ENCODE peak calls at places on chromosomes 6 and 20, in ten cellular contexts. One of them, this sample, is unnamed.
A peak's percentile ranks its signal among the peaks of the same experiment; 100 is the strongest.

GRCh38 chr6:158769228-158769627 is 49.9 kb downstream of the EZR start:
- DNase-seq in lower lobe of right lung: no peak
- DNase-seq in mesothelial cell of epicardium: no peak
- DNase-seq in ovary: no peak
- DNase-seq in RWPE1: no peak
- DNase-seq in left lung: no peak
- DNase-seq in HFFc6: no peak
- DNase-seq in dorsolateral prefrontal cortex: no peak
- DNase-seq in osteocyte: no peak
- DNase-seq in tibial artery: no peak
- DNase-seq in this sample: no peak

GRCh38 chr20:32965581-32966373 is 38.5 kb downstream of the SUN5 start:
- DNase-seq in lower lobe of right lung: no peak
- DNase-seq in mesothelial cell of epicardium: no peak
- DNase-seq in ovary: no peak
- DNase-seq in RWPE1: no peak
- DNase-seq in left lung: no peak
- DNase-seq in HFFc6: no peak
- DNase-seq in dorsolateral prefrontal cortex: peak; percentile 3
- DNase-seq in osteocyte: peak; percentile 73
- DNase-seq in tibial artery: no peak
- DNase-seq in this sample: peak; percentile 1

GRCh38 chr20:15316556-15316955 is 979.1 kb upstream of the FLRT3 start:
- DNase-seq in lower lobe of right lung: no peak
- DNase-seq in mesothelial cell of epicardium: no peak
- DNase-seq in ovary: no peak
- DNase-seq in RWPE1: no peak
- DNase-seq in left lung: no peak
- DNase-seq in HFFc6: no peak
- DNase-seq in dorsolateral prefrontal cortex: no peak
- DNase-seq in osteocyte: no peak
- DNase-seq in tibial artery: no peak
- DNase-seq in this sample: no peak

GRCh38 chr6:106132153-106132698 is 46.1 kb downstream of the PRDM1 start:
- DNase-seq in lower lobe of right lung: no peak
- DNase-seq in mesothelial cell of epicardium: no peak
- DNase-seq in ovary: no peak
- DNase-seq in RWPE1: no peak
- DNase-seq in left lung: no peak
- DNase-seq in HFFc6: no peak
- DNase-seq in dorsolateral prefrontal cortex: no peak
- DNase-seq in osteocyte: peak; percentile 53
- DNase-seq in tibial artery: no peak
- DNase-seq in this sample: no peak

GRCh38 chr6:137271245-137272183 is 52.3 kb upstream of the IFNGR1 start:
- DNase-seq in lower lobe of right lung: no peak
- DNase-seq in mesothelial cell of epicardium: no peak
- DNase-seq in ovary: no peak
- DNase-seq in RWPE1: peak; percentile 56
- DNase-seq in left lung: no peak
- DNase-seq in HFFc6: peak; percentile 46
- DNase-seq in dorsolateral prefrontal cortex: no peak
- DNase-seq in osteocyte: no peak
- DNase-seq in tibial artery: no peak
- DNase-seq in this sample: no peak

GRCh38 chr6:37456126-37456525 is 23.1 kb downstream of the CMTR1 start:
- DNase-seq in lower lobe of right lung: no peak
- DNase-seq in mesothelial cell of epicardium: no peak
- DNase-seq in ovary: no peak
- DNase-seq in RWPE1: peak; percentile 68
- DNase-seq in left lung: no peak
- DNase-seq in HFFc6: peak; percentile 86
- DNase-seq in dorsolateral prefrontal cortex: no peak
- DNase-seq in osteocyte: no peak
- DNase-seq in tibial artery: no peak
- DNase-seq in this sample: no peak

GRCh38 chr20:1185781-1186334 is 1.1 kb upstream of the TMEM74B start:
- DNase-seq in lower lobe of right lung: peak; percentile 67
- DNase-seq in mesothelial cell of epicardium: no peak
- DNase-seq in ovary: no peak
- DNase-seq in RWPE1: peak; percentile 56
- DNase-seq in left lung: no peak
- DNase-seq in HFFc6: peak; percentile 10
- DNase-seq in dorsolateral prefrontal cortex: no peak
- DNase-seq in osteocyte: no peak
- DNase-seq in tibial artery: no peak
- DNase-seq in this sample: peak; percentile 62

GRCh38 chr20:35271904-35272303 is 6.0 kb downstream of the MMP24OS start:
- DNase-seq in lower lobe of right lung: no peak
- DNase-seq in mesothelial cell of epicardium: no peak
- DNase-seq in ovary: no peak
- DNase-seq in RWPE1: no peak
- DNase-seq in left lung: no peak
- DNase-seq in HFFc6: peak; percentile 61
- DNase-seq in dorsolateral prefrontal cortex: no peak
- DNase-seq in osteocyte: no peak
- DNase-seq in tibial artery: no peak
- DNase-seq in this sample: no peak

GRCh38 chr6:156948807-156949206 is 171.6 kb downstream of the ARID1B start:
- DNase-seq in lower lobe of right lung: no peak
- DNase-seq in mesothelial cell of epicardium: no peak
- DNase-seq in ovary: no peak
- DNase-seq in RWPE1: peak; percentile 46
- DNase-seq in left lung: no peak
- DNase-seq in HFFc6: peak; percentile 85
- DNase-seq in dorsolateral prefrontal cortex: no peak
- DNase-seq in osteocyte: no peak
- DNase-seq in tibial artery: no peak
- DNase-seq in this sample: no peak

GRCh38 chr20:20261159-20261558 is 106.7 kb upstream of the INSM1 start:
- DNase-seq in lower lobe of right lung: no peak
- DNase-seq in mesothelial cell of epicardium: no peak
- DNase-seq in ovary: no peak
- DNase-seq in RWPE1: no peak
- DNase-seq in left lung: no peak
- DNase-seq in HFFc6: no peak
- DNase-seq in dorsolateral prefrontal cortex: no peak
- DNase-seq in osteocyte: no peak
- DNase-seq in tibial artery: peak; percentile 34
- DNase-seq in this sample: no peak

GRCh38 chr6:111805511-111806181 is 67.6 kb downstream of the FYN start:
- DNase-seq in lower lobe of right lung: no peak
- DNase-seq in mesothelial cell of epicardium: no peak
- DNase-seq in ovary: no peak
- DNase-seq in RWPE1: no peak
- DNase-seq in left lung: no peak
- DNase-seq in HFFc6: peak; percentile 62
- DNase-seq in dorsolateral prefrontal cortex: no peak
- DNase-seq in osteocyte: no peak
- DNase-seq in tibial artery: no peak
- DNase-seq in this sample: no peak

GRCh38 chr6:111803804-111804203 is 69.4 kb downstream of the FYN start:
- DNase-seq in lower lobe of right lung: no peak
- DNase-seq in mesothelial cell of epicardium: no peak
- DNase-seq in ovary: no peak
- DNase-seq in RWPE1: no peak
- DNase-seq in left lung: no peak
- DNase-seq in HFFc6: no peak
- DNase-seq in dorsolateral prefrontal cortex: no peak
- DNase-seq in osteocyte: no peak
- DNase-seq in tibial artery: no peak
- DNase-seq in this sample: no peak

GRCh38 chr6:111803384-111803783 is 69.9 kb downstream of the FYN start:
- DNase-seq in lower lobe of right lung: no peak
- DNase-seq in mesothelial cell of epicardium: no peak
- DNase-seq in ovary: no peak
- DNase-seq in RWPE1: no peak
- DNase-seq in left lung: no peak
- DNase-seq in HFFc6: no peak
- DNase-seq in dorsolateral prefrontal cortex: no peak
- DNase-seq in osteocyte: no peak
- DNase-seq in tibial artery: no peak
- DNase-seq in this sample: no peak

GRCh38 chr6:111802720-111803119 is 70.5 kb downstream of the FYN start:
- DNase-seq in lower lobe of right lung: no peak
- DNase-seq in mesothelial cell of epicardium: no peak
- DNase-seq in ovary: no peak
- DNase-seq in RWPE1: no peak
- DNase-seq in left lung: no peak
- DNase-seq in HFFc6: no peak
- DNase-seq in dorsolateral prefrontal cortex: no peak
- DNase-seq in osteocyte: no peak
- DNase-seq in tibial artery: no peak
- DNase-seq in this sample: no peak

DNA sequence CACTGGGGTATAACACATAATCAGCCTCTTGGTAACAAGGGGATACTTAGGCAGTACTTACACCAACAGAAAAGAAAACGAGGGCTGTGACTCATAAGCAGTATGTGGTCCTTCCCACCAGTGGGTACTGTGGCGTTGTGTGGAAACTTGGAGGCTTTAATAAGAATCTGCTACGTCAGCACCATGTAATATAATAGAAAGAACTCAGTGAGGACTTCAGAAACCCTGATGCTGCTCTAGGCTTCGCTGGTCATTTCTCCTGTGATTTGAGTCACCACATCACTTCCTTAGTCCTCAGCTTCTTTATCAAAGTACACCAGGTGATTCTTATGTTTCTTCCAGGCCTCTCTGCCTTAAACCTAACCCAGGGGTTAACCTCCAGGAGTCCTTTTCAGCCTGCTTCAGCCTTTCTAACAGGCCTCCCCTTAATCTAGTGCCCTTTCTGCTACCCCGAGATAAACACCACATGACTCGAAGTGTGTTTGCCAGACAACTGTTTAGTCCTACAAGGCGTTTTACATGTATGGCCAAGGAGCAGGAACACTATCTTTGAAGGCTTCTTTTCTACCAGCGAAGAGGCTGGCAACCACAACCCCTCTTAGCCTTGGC is 68.5 kb downstream of the FYN start:
- DNase-seq in lower lobe of right lung: no peak
- DNase-seq in mesothelial cell of epicardium: no peak
- DNase-seq in ovary: no peak
- DNase-seq in RWPE1: no peak
- DNase-seq in left lung: no peak
- DNase-seq in HFFc6: peak; percentile 43
- DNase-seq in dorsolateral prefrontal cortex: no peak
- DNase-seq in osteocyte: no peak
- DNase-seq in tibial artery: peak; percentile 34
- DNase-seq in this sample: no peak
- TF ChIP-seq CTCF in lower lobe of right lung: peak; percentile 10
- TF ChIP-seq CTCF in mesothelial cell of epicardium: no peak
- TF ChIP-seq CTCF in ovary: no peak
- TF ChIP-seq CTCF in RWPE1: no peak
- TF ChIP-seq CTCF in left lung: no peak
- TF ChIP-seq CTCF in HFFc6: peak; percentile 42
- TF ChIP-seq CTCF in dorsolateral prefrontal cortex: no peak
- TF ChIP-seq CTCF in osteocyte: peak; percentile 40
- TF ChIP-seq CTCF in tibial artery: no peak
- TF ChIP-seq CTCF in this sample: no peak

GRCh38 chr6:102774326-102774725 is 1380.8 kb downstream of the GRIK2 start:
- DNase-seq in lower lobe of right lung: no peak
- DNase-seq in mesothelial cell of epicardium: no peak
- DNase-seq in ovary: no peak
- DNase-seq in RWPE1: no peak
- DNase-seq in left lung: no peak
- DNase-seq in HFFc6: no peak
- DNase-seq in dorsolateral prefrontal cortex: no peak
- DNase-seq in osteocyte: no peak
- DNase-seq in tibial artery: no peak
- DNase-seq in this sample: no peak
- TF ChIP-seq CTCF in lower lobe of right lung: no peak
- TF ChIP-seq CTCF in mesothelial cell of epicardium: no peak
- TF ChIP-seq CTCF in ovary: no peak
- TF ChIP-seq CTCF in RWPE1: no peak
- TF ChIP-seq CTCF in left lung: no peak
- TF ChIP-seq CTCF in HFFc6: no peak
- TF ChIP-seq CTCF in dorsolateral prefrontal cortex: no peak
- TF ChIP-seq CTCF in osteocyte: no peak
- TF ChIP-seq CTCF in tibial artery: no peak
- TF ChIP-seq CTCF in this sample: no peak

GRCh38 chr6:32086661-32087573 is 22.2 kb downstream of the TNXB start:
- DNase-seq in lower lobe of right lung: no peak
- DNase-seq in mesothelial cell of epicardium: no peak
- DNase-seq in ovary: peak; percentile 76
- DNase-seq in RWPE1: peak; percentile 49
- DNase-seq in left lung: no peak
- DNase-seq in HFFc6: peak; percentile 76
- DNase-seq in dorsolateral prefrontal cortex: no peak
- DNase-seq in osteocyte: no peak
- DNase-seq in tibial artery: no peak
- DNase-seq in this sample: no peak

GRCh38 chr6:32089082-32089828 is 19.9 kb downstream of the TNXB start:
- DNase-seq in lower lobe of right lung: no peak
- DNase-seq in mesothelial cell of epicardium: no peak
- DNase-seq in ovary: peak; percentile 33
- DNase-seq in RWPE1: no peak
- DNase-seq in left lung: no peak
- DNase-seq in HFFc6: no peak
- DNase-seq in dorsolateral prefrontal cortex: no peak
- DNase-seq in osteocyte: no peak
- DNase-seq in tibial artery: no peak
- DNase-seq in this sample: no peak

GRCh38 chr6:32085759-32086458 is 23.2 kb downstream of the TNXB start:
- DNase-seq in lower lobe of right lung: no peak
- DNase-seq in mesothelial cell of epicardium: no peak
- DNase-seq in ovary: no peak
- DNase-seq in RWPE1: no peak
- DNase-seq in left lung: no peak
- DNase-seq in HFFc6: no peak
- DNase-seq in dorsolateral prefrontal cortex: no peak
- DNase-seq in osteocyte: no peak
- DNase-seq in tibial artery: no peak
- DNase-seq in this sample: no peak

GRCh38 chr6:32088487-32089049 is 20.6 kb downstream of the TNXB start:
- DNase-seq in lower lobe of right lung: no peak
- DNase-seq in mesothelial cell of epicardium: no peak
- DNase-seq in ovary: peak; percentile 45
- DNase-seq in RWPE1: no peak
- DNase-seq in left lung: no peak
- DNase-seq in HFFc6: no peak
- DNase-seq in dorsolateral prefrontal cortex: no peak
- DNase-seq in osteocyte: no peak
- DNase-seq in tibial artery: no peak
- DNase-seq in this sample: no peak

GRCh38 chr6:32087574-32088486 is 21.3 kb downstream of the TNXB start:
- DNase-seq in lower lobe of right lung: peak; percentile 88
- DNase-seq in mesothelial cell of epicardium: peak; percentile 53
- DNase-seq in ovary: peak; percentile 97
- DNase-seq in RWPE1: peak; percentile 65
- DNase-seq in left lung: peak; percentile 80
- DNase-seq in HFFc6: peak; percentile 57
- DNase-seq in dorsolateral prefrontal cortex: peak; percentile 39
- DNase-seq in osteocyte: peak; percentile 92
- DNase-seq in tibial artery: peak; percentile 85
- DNase-seq in this sample: peak; percentile 69
- TF ChIP-seq CTCF in lower lobe of right lung: peak; percentile 59
- TF ChIP-seq CTCF in mesothelial cell of epicardium: no peak
- TF ChIP-seq CTCF in ovary: peak; percentile 64
- TF ChIP-seq CTCF in RWPE1: peak; percentile 55
- TF ChIP-seq CTCF in left lung: peak; percentile 41
- TF ChIP-seq CTCF in HFFc6: peak; percentile 70
- TF ChIP-seq CTCF in dorsolateral prefrontal cortex: peak; percentile 34
- TF ChIP-seq CTCF in osteocyte: peak; percentile 75
- TF ChIP-seq CTCF in tibial artery: peak; percentile 69
- TF ChIP-seq CTCF in this sample: peak; percentile 63

GRCh38 chr6:154956771-154957522 is 38.2 kb upstream of the TIAM2 start:
- DNase-seq in lower lobe of right lung: no peak
- DNase-seq in mesothelial cell of epicardium: no peak
- DNase-seq in ovary: no peak
- DNase-seq in RWPE1: no peak
- DNase-seq in left lung: no peak
- DNase-seq in HFFc6: no peak
- DNase-seq in dorsolateral prefrontal cortex: no peak
- DNase-seq in osteocyte: no peak
- DNase-seq in tibial artery: no peak
- DNase-seq in this sample: no peak
- TF ChIP-seq CTCF in lower lobe of right lung: no peak
- TF ChIP-seq CTCF in mesothelial cell of epicardium: no peak
- TF ChIP-seq CTCF in ovary: no peak
- TF ChIP-seq CTCF in RWPE1: no peak
- TF ChIP-seq CTCF in left lung: no peak
- TF ChIP-seq CTCF in HFFc6: no peak
- TF ChIP-seq CTCF in dorsolateral prefrontal cortex: no peak
- TF ChIP-seq CTCF in osteocyte: no peak
- TF ChIP-seq CTCF in tibial artery: no peak
- TF ChIP-seq CTCF in this sample: no peak